ENCODE peak calls at places on chromosomes 3 and 15, in six cellular contexts. H is IMR-90, L is GF-D8, D is GM19239, G is upper lobe of left lung, F is aorta. P is an unnamed sample.

GRCh38 chr3:27114684-27115083 is 254.5 kb downstream of the NEK10 start:
- DNase-seq in H (peak; percentile 50), L (no peak), D (no peak), G (no peak), F (no peak), P (no peak)

GRCh38 chr3:153052096-153052460 is 109.9 kb upstream of the RAP2B start:
- DNase-seq in H (peak; percentile 95), L (no peak), D (no peak), G (no peak), F (peak; percentile 83), P (no peak)

GRCh38 chr15:74209997-74210573 is 7.5 kb upstream of the STRA6 start:
- DNase-seq in H (peak; percentile 89), L (no peak), D (no peak), G (no peak), F (no peak), P (no peak)

GRCh38 chr3:17182158-17182557 is 297.4 kb downstream of the PLCL2 start:
- DNase-seq in H (no peak), L (no peak), D (peak; percentile 5), G (no peak), F (no peak), P (no peak)

GRCh38 chr3:50515565-50516047 is 12.2 kb upstream of the CACNA2D2 start:
- DNase-seq in H (no peak), L (no peak), D (no peak), G (peak; percentile 53), F (peak; percentile 71), P (peak; percentile 88)

GRCh38 chr3:50211930-50212329 is 6.9 kb downstream of the SLC38A3 start:
- DNase-seq in H (peak; percentile 20), L (no peak), D (no peak), G (no peak), F (no peak), P (no peak)

GRCh38 chr15:75070674-75071073 is 47.3 kb downstream of the PPCDC start:
- DNase-seq in H (no peak), L (no peak), D (no peak), G (no peak), F (no peak), P (no peak)

GRCh38 chr15:63232400-63232799 is 43.0 kb downstream of the RAB8B start:
- DNase-seq in H (no peak), L (no peak), D (no peak), G (no peak), F (no peak), P (no peak)

P was measured in endodermal cell.